ENCODE peak calls at places on chromosomes 2 and 18, in six cellular contexts. I, V, B, J, X and G are unnamed samples.

GRCh38 chr18:76953186-76953982 is 131.0 kb downstream of the ZNF236 start:
- DNase-seq in J (no peak), X (peak), I (no peak), B (peak), V (no peak), G (no peak)

GRCh38 chr18:63544017-63544416 is 1.8 kb downstream of the SERPINB12 start:
- DNase-seq in J (no peak), B (no peak), I (no peak), X (no peak), V (no peak), G (no peak)

GRCh38 chr2:37268111-37268510 is 36.7 kb downstream of the NDUFAF7 start:
- DNase-seq in I (no peak), J (no peak), X (no peak), V (no peak), B (no peak), G (no peak)

GRCh38 chr18:25604909-25605247 is 252.9 kb upstream of the ZNF521 start:
- DNase-seq in J (no peak), I (no peak), V (no peak), X (no peak), B (no peak), G (no peak)

GRCh38 chr2:48900321-48901014 is 144.9 kb upstream of the LHCGR start:
- DNase-seq in V (no peak), B (no peak), I (no peak), J (no peak), X (no peak), G (no peak)

GRCh38 chr2:64735504-64735903 is 81.8 kb upstream of the SERTAD2 start:
- DNase-seq in B (no peak), I (no peak), V (no peak), X (no peak), J (no peak), G (no peak)

GRCh38 chr2:170236639-170237037 is 58.7 kb downstream of the MYO3B start:
- DNase-seq in J (no peak), X (no peak), B (no peak), I (no peak), V (no peak), G (no peak)

GRCh38 chr2:237732790-237733349 is 65.7 kb upstream of the RBM44 start:
- DNase-seq in J (no peak), I (no peak), B (no peak), V (peak), X (peak), G (no peak)

GRCh38 chr2:8534386-8534728 is 147.5 kb upstream of the ID2 start:
- DNase-seq in V (peak), J (no peak), B (no peak), X (no peak), I (no peak), G (no peak)

GRCh38 chr2:145601306-145601925 is 1081.5 kb upstream of the ZEB2 start:
- DNase-seq in V (no peak), X (no peak), I (no peak), J (no peak), B (no peak), G (no peak)

GRCh38 chr18:35467624-35468016 is 30.1 kb downstream of the INO80C start:
- DNase-seq in B (no peak), J (peak), X (no peak), I (no peak), V (peak), G (no peak)

GRCh38 chr2:181440919-181441318 is 16.3 kb upstream of the ITGA4 start:
- DNase-seq in J (no peak), I (no peak), B (no peak), X (no peak), V (no peak), G (no peak)

GRCh38 chr2:181440336-181440735 is 16.9 kb upstream of the ITGA4 start:
- DNase-seq in B (no peak), V (no peak), X (no peak), I (no peak), J (no peak), G (no peak)

DNA sequence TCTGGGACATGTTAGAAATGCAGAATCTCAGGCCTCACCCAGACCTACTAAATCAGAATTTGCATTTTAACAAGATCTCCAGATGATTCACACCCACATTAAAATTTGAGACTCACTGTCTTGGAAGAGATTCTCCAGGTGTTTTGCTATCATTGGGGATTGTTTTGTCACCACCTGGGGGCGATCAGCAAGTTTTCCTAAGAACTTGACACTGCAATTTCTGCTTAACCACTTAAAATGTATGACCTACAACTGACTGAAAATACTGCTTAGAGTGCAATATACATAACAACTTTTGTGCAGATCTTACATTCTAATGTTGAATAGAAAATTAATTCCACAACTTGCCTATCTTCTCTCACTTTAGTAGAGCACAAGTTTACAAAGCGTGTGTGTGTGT is 18.9 kb upstream of the ITGA4 start:
- DNase-seq in V (peak), B (no peak), X (no peak), J (peak), I (peak), G (no peak)
- TF ChIP-seq CTCF in V (peak), B (no peak), X (no peak), J (no peak), I (no peak), G (no peak)

DNA sequence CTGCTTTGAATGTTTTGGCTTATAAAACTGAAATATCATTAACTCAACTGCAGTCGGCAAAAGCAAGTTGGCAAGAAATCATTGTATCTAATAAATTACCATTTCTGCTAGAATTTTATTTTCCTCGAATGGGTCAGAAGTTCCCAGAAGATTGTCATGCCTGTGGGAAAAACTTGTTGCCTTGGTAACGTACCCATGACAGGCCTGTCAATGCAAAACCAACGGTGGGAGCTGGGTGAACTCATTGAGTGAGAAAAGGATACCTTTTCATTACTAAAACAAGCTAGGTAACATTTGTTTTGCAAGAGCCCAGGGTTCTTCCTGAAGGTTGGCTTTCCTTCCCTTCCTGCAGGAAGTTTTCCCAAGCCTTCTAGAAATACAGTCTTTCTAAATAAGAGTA is 9.5 kb downstream of the PLB1 start:
- DNase-seq in B (no peak), V (no peak), J (no peak), I (no peak), X (no peak), G (no peak)
- H3K4me3 ChIP-seq in B (no peak), V (no peak), J (no peak), I (no peak), X (no peak), G (no peak)

GRCh38 chr2:3001595-3002184 is 375.9 kb downstream of the EIPR1 start:
- DNase-seq in V (peak), X (no peak), B (no peak), J (peak), I (no peak), G (no peak)
- TF ChIP-seq CTCF in V (peak), X (no peak), B (no peak), J (peak), I (no peak), G (peak)

GRCh38 chr18:3581890-3582289 is 131.9 kb downstream of the TGIF1 start:
- DNase-seq in V (no peak), B (no peak), I (no peak), X (no peak), J (no peak), G (no peak)

GRCh38 chr18:3584266-3584665 is 134.3 kb downstream of the TGIF1 start:
- DNase-seq in I (no peak), V (no peak), X (no peak), J (no peak), B (no peak), G (no peak)

GRCh38 chr18:3584897-3585460 is 135.0 kb downstream of the TGIF1 start:
- DNase-seq in I (peak), J (no peak), B (no peak), V (peak), X (no peak), G (no peak)

GRCh38 chr18:3590096-3590655 is 140.2 kb downstream of the TGIF1 start:
- DNase-seq in J (no peak), I (no peak), B (no peak), V (no peak), X (no peak), G (no peak)

GRCh38 chr18:3585656-3586509 is 135.9 kb downstream of the TGIF1 start:
- DNase-seq in I (peak), J (peak), B (peak), X (peak), V (peak), G (peak)
- H3K4me3 ChIP-seq in I (peak), J (peak), B (no peak), X (no peak), V (no peak), G (no peak)

GRCh38 chr2:176129013-176129796 is at the start of gene HOXD8:
- DNase-seq in I (no peak), J (no peak), V (no peak), B (peak), X (peak), G (no peak)
- TF ChIP-seq CTCF in I (no peak), J (no peak), V (no peak), B (no peak), X (no peak), G (no peak)

GRCh38 chr18:78978336-78979057 is 1.1 kb upstream of the SALL3 start:
- DNase-seq in I (no peak), V (no peak), J (no peak), X (no peak), B (no peak), G (no peak)
- H3K4me3 ChIP-seq in I (no peak), V (no peak), J (no peak), X (no peak), B (no peak), G (no peak)

GRCh38 chr18:7601936-7602335 is 34.8 kb downstream of the PTPRM start:
- DNase-seq in I (no peak), B (no peak), J (no peak), V (peak), X (no peak), G (no peak)
- TF ChIP-seq CTCF in I (no peak), B (no peak), J (no peak), V (no peak), X (no peak), G (no peak)

DNA sequence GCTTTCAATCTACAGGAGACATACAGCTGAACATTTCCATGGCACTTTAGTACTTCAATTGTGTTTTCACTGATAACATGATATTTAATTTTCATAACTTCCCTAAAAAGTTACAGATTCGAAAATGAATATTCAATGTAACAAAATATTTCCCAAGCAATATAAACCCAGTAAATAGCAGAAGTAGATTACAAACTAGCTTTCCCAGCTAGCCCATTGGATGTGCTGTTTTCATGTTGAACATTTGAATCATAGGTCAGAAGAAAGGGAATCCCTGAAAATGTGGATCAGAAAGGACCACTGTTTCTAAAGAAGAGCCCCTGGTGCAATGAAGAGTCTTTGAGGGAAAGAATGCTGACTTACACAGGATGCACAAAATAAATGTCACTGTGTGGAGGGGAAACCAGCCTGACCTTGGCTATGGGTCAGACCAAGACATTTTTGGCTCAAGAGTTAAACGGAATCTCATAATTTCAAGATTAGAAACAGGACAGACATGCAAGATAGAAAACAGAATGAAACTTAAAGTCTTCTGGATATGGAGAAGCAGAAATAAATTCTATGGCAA is 22.4 kb downstream of the CYTIP start:
- DNase-seq in X (no peak), V (no peak), B (no peak), I (no peak), J (no peak), G (no peak)
- H3K4me3 ChIP-seq in X (no peak), V (no peak), B (no peak), I (no peak), J (no peak), G (no peak)

GRCh38 chr2:30164131-30164925 is 17.5 kb downstream of the YPEL5 start:
- DNase-seq in J (no peak), B (no peak), X (no peak), V (no peak), I (no peak), G (no peak)
- TF ChIP-seq CTCF in J (no peak), B (no peak), X (no peak), V (no peak), I (no peak), G (no peak)